ENCODE peak calls at places on chromosomes 16 and 17, in ten cellular contexts. D, E, P, M, C, R, S, X, A and N are unnamed samples. For H3K9me3, the result is how much of the 10 kb centered on the place peaks cover.

GRCh38 chr16:81610144-81610842 is 165.7 kb downstream of the CMIP start:
- DNase-seq in S (peak), X (no peak), R (peak), A (no peak), M (peak), E (no peak), D (peak), C (no peak), P (peak), N (no peak)

GRCh38 chr17:17837966-17838962 is 1.5 kb upstream of the SREBF1 start:
- DNase-seq in E (no peak), X (no peak), S (peak), D (peak), M (peak), A (no peak), P (no peak), C (peak), R (peak), N (no peak)

GRCh38 chr17:61149862-61150362 is 249.7 kb upstream of the TBX2 start:
- DNase-seq in R (no peak), C (no peak), M (no peak), P (no peak), A (no peak), S (no peak), D (no peak), E (no peak), X (no peak), N (no peak)

GRCh38 chr16:50848755-50849514 is 107.0 kb downstream of the CYLD start:
- DNase-seq in A (no peak), X (no peak), C (no peak), M (no peak), S (no peak), P (no peak), E (no peak), R (no peak), D (no peak), N (no peak)

GRCh38 chr17:27247071-27247957 is 46.6 kb upstream of the WSB1 start:
- DNase-seq in R (peak), P (peak), D (peak), X (no peak), A (no peak), S (peak), M (peak), E (no peak), C (no peak), N (no peak)

GRCh38 chr17:36652716-36653115 is 51.3 kb downstream of the MRM1 start:
- DNase-seq in X (no peak), S (peak), C (no peak), R (no peak), A (no peak), E (no peak), P (no peak), D (no peak), M (no peak), N (no peak)

GRCh38 chr16:67327774-67328173 is 1.2 kb downstream of the LRRC36 start:
- DNase-seq in A (no peak), X (no peak), P (no peak), M (no peak), D (no peak), S (no peak), E (no peak), R (no peak), C (no peak), N (no peak)

GRCh38 chr16:27721548-27722265 is 171.8 kb downstream of the KATNIP start:
- DNase-seq in X (no peak), C (no peak), D (peak), P (peak), M (peak), R (peak), S (no peak), E (no peak), A (no peak), N (no peak)

GRCh38 chr17:17156107-17156506 is 50.0 kb downstream of the PLD6 start:
- DNase-seq in M (no peak), R (no peak), X (no peak), E (no peak), S (no peak), P (peak), D (no peak), C (no peak), A (no peak), N (no peak)

GRCh38 chr17:39757176-39757662 is 19.5 kb downstream of the GRB7 start:
- DNase-seq in S (no peak), P (no peak), A (no peak), R (no peak), C (no peak), D (no peak), X (no peak), M (no peak), E (no peak), N (no peak)

GRCh38 chr17:61862105-61862574 is 1.2 kb downstream of the BRIP1 start:
- DNase-seq in A (no peak), S (no peak), C (no peak), R (no peak), M (no peak), E (peak), D (no peak), P (peak), X (no peak), N (no peak)

GRCh38 chr17:35988164-35988563 is 1.6 kb upstream of the CCL14 start:
- DNase-seq in X (no peak), M (no peak), R (no peak), A (no peak), E (no peak), C (no peak), D (no peak), S (no peak), P (no peak), N (no peak)

GRCh38 chr16:10668322-10669045 is 26.2 kb downstream of the TEKT5 start:
- DNase-seq in S (peak), C (peak), X (no peak), P (peak), M (no peak), E (peak), R (no peak), A (no peak), D (no peak), N (no peak)

GRCh38 chr16:89319883-89320716 is 102.6 kb downstream of the ZNF778 start:
- DNase-seq in D (no peak), P (peak), E (peak), X (no peak), S (peak), R (peak), A (peak), M (peak), C (peak), N (no peak)

GRCh38 chr17:10631048-10631700 is 25.9 kb downstream of the MYH3 start:
- DNase-seq in E (peak), X (no peak), R (no peak), C (no peak), D (peak), A (no peak), S (peak), P (peak), M (no peak), N (peak)

GRCh38 chr16:69397821-69398521 is 12.2 kb upstream of the TERF2 start:
- DNase-seq in R (no peak), S (peak), E (peak), C (peak), A (no peak), D (peak), M (no peak), X (no peak), P (peak), N (no peak)

GRCh38 chr17:50297407-50297865 is 23.2 kb downstream of the TMEM92 start:
- DNase-seq in E (peak), S (peak), M (peak), R (peak), C (peak), P (peak), A (peak), X (peak), D (peak), N (peak)

GRCh38 chr16:19680972-19681371 is 37.1 kb downstream of the KNOP1 start:
- DNase-seq in A (no peak), P (no peak), E (no peak), M (no peak), X (no peak), S (peak), R (peak), D (no peak), C (no peak), N (no peak)

GRCh38 chr16:56848056-56848936 is 16.7 kb upstream of the SLC12A3 start:
- DNase-seq in M (no peak), P (peak), R (peak), X (no peak), A (no peak), E (no peak), C (peak), S (peak), D (no peak), N (no peak)

GRCh38 chr17:58564971-58565370 is 50.5 kb upstream of the MTMR4 start:
- DNase-seq in D (no peak), S (no peak), M (no peak), R (no peak), E (no peak), C (no peak), A (no peak), P (no peak), X (no peak), N (no peak)

GRCh38 chr16:2767140-2767731 is 9.8 kb downstream of the ELOB start:
- DNase-seq in A (no peak), P (no peak), E (no peak), X (no peak), C (no peak), D (peak), S (no peak), R (no peak), M (peak), N (no peak)

GRCh38 chr17:40159456-40159855 is 17.8 kb upstream of the RAPGEFL1 start:
- DNase-seq in R (no peak), D (no peak), E (no peak), M (no peak), X (no peak), C (no peak), S (no peak), P (no peak), A (no peak), N (no peak)

GRCh38 chr16:57837305-57838125 is 35.2 kb upstream of the KIFC3 start:
- DNase-seq in M (no peak), X (no peak), C (no peak), E (no peak), R (no peak), D (no peak), A (no peak), S (no peak), P (no peak), N (no peak)

GRCh38 chr17:15475620-15476354 is 8.4 kb upstream of the CDRT4 start:
- DNase-seq in P (peak), M (no peak), R (no peak), X (no peak), D (no peak), C (no peak), S (no peak), E (no peak), A (no peak), N (no peak)

GRCh38 chr16:19105891-19106624 is 7.7 kb upstream of the ITPRIPL2 start:
- DNase-seq in P (no peak), X (no peak), D (no peak), E (no peak), R (no peak), A (no peak), C (no peak), S (no peak), M (peak), N (no peak)

GRCh38 chr16:35140293-35140986 is 1681.0 kb downstream of the TP53TG3F start:
- DNase-seq in E (no peak), S (no peak), X (no peak), C (no peak), A (no peak), P (no peak), R (no peak), M (no peak), D (no peak), N (no peak)
- H3K9me3 ChIP-seq in E (under half), S (under half), X (under half), C (under half), A (under half), P (under half), R (under half), M (under half), D (under half), N (under half)

GRCh38 chr17:3712811-3713463 is 10.8 kb upstream of the HASPIN start:
- DNase-seq in C (no peak), P (no peak), S (no peak), A (no peak), X (no peak), M (no peak), D (no peak), E (no peak), R (no peak), N (no peak)
- H3K9me3 ChIP-seq in C (under half), P (under half), S (under half), A (under half), X (under half), M (under half), D (under half), E (under half), R (under half), N (under half)

GRCh38 chr17:77173104-77173503 is 32.3 kb downstream of the SEC14L1 start:
- DNase-seq in R (no peak), C (no peak), S (no peak), P (no peak), M (no peak), D (no peak), X (no peak), E (no peak), A (no peak), N (no peak)
- H3K9me3 ChIP-seq in R (under half), C (under half), S (under half), P (under half), M (under half), D (under half), X (under half), E (under half), A (under half), N (under half)

GRCh38 chr16:35409503-35409902 is 1950.1 kb downstream of the TP53TG3F start:
- DNase-seq in X (no peak), S (no peak), M (no peak), R (no peak), P (peak), E (no peak), C (no peak), A (no peak), D (no peak), N (no peak)

GRCh38 chr16:35410438-35410837 is 1951.0 kb downstream of the TP53TG3F start:
- DNase-seq in C (no peak), M (no peak), A (no peak), E (no peak), S (no peak), D (no peak), R (no peak), X (no peak), P (no peak), N (no peak)

GRCh38 chr16:35411156-35411555 is 1951.7 kb downstream of the TP53TG3F start:
- DNase-seq in A (no peak), S (no peak), X (no peak), P (no peak), R (no peak), M (no peak), C (no peak), D (no peak), E (no peak), N (no peak)

GRCh38 chr16:35404273-35404672 is 1944.9 kb downstream of the TP53TG3F start:
- DNase-seq in R (no peak), S (no peak), M (no peak), C (no peak), X (no peak), D (no peak), E (no peak), P (no peak), A (no peak), N (no peak)

GRCh38 chr16:35405547-35405946 is 1946.1 kb downstream of the TP53TG3F start:
- DNase-seq in S (no peak), X (no peak), P (no peak), C (no peak), R (no peak), M (no peak), A (no peak), D (no peak), E (no peak), N (no peak)
- H3K9me3 ChIP-seq in S (under half), X (under half), P (under half), C (under half), R (under half), M (under half), A (under half), D (under half), E (under half), N (under half)